ENCODE peak calls at places on chromosomes 12 and 14, in nine cellular contexts. One of them, this sample, is unnamed.

GRCh38 chr14:104967144-104967413 is 11.1 kb downstream of the AHNAK2 start:
- DNase-seq in WTC11: no peak
- DNase-seq in Panc1: no peak
- DNase-seq in progenitor cell of endocrine pancreas: no peak
- DNase-seq in MM.1S: no peak
- DNase-seq in cardiac fibroblast: no peak
- DNase-seq in kidney: no peak
- DNase-seq in psoas muscle: no peak
- DNase-seq in right atrium auricular region: no peak
- DNase-seq in this sample: no peak

GRCh38 chr14:73472182-73473114 is 14.1 kb upstream of the NUMB start:
- DNase-seq in WTC11: no peak
- DNase-seq in Panc1: no peak
- DNase-seq in progenitor cell of endocrine pancreas: no peak
- DNase-seq in MM.1S: peak
- DNase-seq in cardiac fibroblast: peak
- DNase-seq in kidney: no peak
- DNase-seq in psoas muscle: no peak
- DNase-seq in right atrium auricular region: no peak
- DNase-seq in this sample: no peak

GRCh38 chr14:33847066-33847465 is 103.8 kb downstream of the EGLN3 start:
- DNase-seq in WTC11: no peak
- DNase-seq in Panc1: no peak
- DNase-seq in progenitor cell of endocrine pancreas: no peak
- DNase-seq in MM.1S: no peak
- DNase-seq in cardiac fibroblast: peak
- DNase-seq in kidney: no peak
- DNase-seq in psoas muscle: no peak
- DNase-seq in right atrium auricular region: no peak
- DNase-seq in this sample: no peak

GRCh38 chr14:38210168-38210567 is 2.5 kb downstream of the SSTR1 start:
- DNase-seq in WTC11: no peak
- DNase-seq in Panc1: no peak
- DNase-seq in progenitor cell of endocrine pancreas: no peak
- DNase-seq in MM.1S: no peak
- DNase-seq in cardiac fibroblast: peak
- DNase-seq in kidney: no peak
- DNase-seq in psoas muscle: peak
- DNase-seq in right atrium auricular region: no peak
- DNase-seq in this sample: no peak

GRCh38 chr14:60616326-60617044 is 32.8 kb downstream of the SIX1 start:
- DNase-seq in WTC11: no peak
- DNase-seq in Panc1: no peak
- DNase-seq in progenitor cell of endocrine pancreas: no peak
- DNase-seq in MM.1S: no peak
- DNase-seq in cardiac fibroblast: no peak
- DNase-seq in kidney: no peak
- DNase-seq in psoas muscle: no peak
- DNase-seq in right atrium auricular region: no peak
- DNase-seq in this sample: no peak

GRCh38 chr12:130425698-130426245 is 88.1 kb downstream of the PIWIL1 start:
- DNase-seq in WTC11: no peak
- DNase-seq in Panc1: no peak
- DNase-seq in progenitor cell of endocrine pancreas: no peak
- DNase-seq in MM.1S: no peak
- DNase-seq in cardiac fibroblast: no peak
- DNase-seq in kidney: no peak
- DNase-seq in psoas muscle: no peak
- DNase-seq in right atrium auricular region: no peak
- DNase-seq in this sample: no peak

GRCh38 chr14:37583358-37584210 is 11.5 kb downstream of the FOXA1 start:
- DNase-seq in WTC11: peak
- DNase-seq in Panc1: no peak
- DNase-seq in progenitor cell of endocrine pancreas: peak
- DNase-seq in MM.1S: no peak
- DNase-seq in cardiac fibroblast: no peak
- DNase-seq in kidney: peak
- DNase-seq in psoas muscle: no peak
- DNase-seq in right atrium auricular region: no peak
- DNase-seq in this sample: no peak

GRCh38 chr14:88421286-88421685 is 35.8 kb downstream of the SPATA7 start:
- DNase-seq in WTC11: no peak
- DNase-seq in Panc1: no peak
- DNase-seq in progenitor cell of endocrine pancreas: no peak
- DNase-seq in MM.1S: no peak
- DNase-seq in cardiac fibroblast: peak
- DNase-seq in kidney: no peak
- DNase-seq in psoas muscle: no peak
- DNase-seq in right atrium auricular region: no peak
- DNase-seq in this sample: no peak

GRCh38 chr12:19654630-19655384 is 215.5 kb downstream of the AEBP2 start:
- DNase-seq in WTC11: no peak
- DNase-seq in Panc1: no peak
- DNase-seq in progenitor cell of endocrine pancreas: no peak
- DNase-seq in MM.1S: no peak
- DNase-seq in cardiac fibroblast: peak
- DNase-seq in kidney: no peak
- DNase-seq in psoas muscle: no peak
- DNase-seq in right atrium auricular region: no peak
- DNase-seq in this sample: no peak

GRCh38 chr12:23361971-23362370 is 587.5 kb downstream of the SOX5 start:
- DNase-seq in WTC11: no peak
- DNase-seq in Panc1: no peak
- DNase-seq in progenitor cell of endocrine pancreas: no peak
- DNase-seq in MM.1S: no peak
- DNase-seq in cardiac fibroblast: no peak
- DNase-seq in kidney: no peak
- DNase-seq in psoas muscle: no peak
- DNase-seq in right atrium auricular region: no peak
- DNase-seq in this sample: no peak

GRCh38 chr14:103019827-103020226 is 37.5 kb downstream of the CDC42BPB start:
- DNase-seq in WTC11: no peak
- DNase-seq in Panc1: no peak
- DNase-seq in progenitor cell of endocrine pancreas: no peak
- DNase-seq in MM.1S: no peak
- DNase-seq in cardiac fibroblast: peak
- DNase-seq in kidney: no peak
- DNase-seq in psoas muscle: no peak
- DNase-seq in right atrium auricular region: no peak
- DNase-seq in this sample: no peak

GRCh38 chr14:103021817-103022668 is 35.3 kb downstream of the CDC42BPB start:
- DNase-seq in WTC11: no peak
- DNase-seq in Panc1: no peak
- DNase-seq in progenitor cell of endocrine pancreas: no peak
- DNase-seq in MM.1S: no peak
- DNase-seq in cardiac fibroblast: no peak
- DNase-seq in kidney: no peak
- DNase-seq in psoas muscle: no peak
- DNase-seq in right atrium auricular region: no peak
- DNase-seq in this sample: no peak

GRCh38 chr14:103020271-103020910 is 37.0 kb downstream of the CDC42BPB start:
- DNase-seq in WTC11: no peak
- DNase-seq in Panc1: no peak
- DNase-seq in progenitor cell of endocrine pancreas: no peak
- DNase-seq in MM.1S: no peak
- DNase-seq in cardiac fibroblast: no peak
- DNase-seq in kidney: no peak
- DNase-seq in psoas muscle: no peak
- DNase-seq in right atrium auricular region: no peak
- DNase-seq in this sample: peak

GRCh38 chr14:103023881-103024473 is 33.4 kb downstream of the CDC42BPB start:
- DNase-seq in WTC11: no peak
- DNase-seq in Panc1: no peak
- DNase-seq in progenitor cell of endocrine pancreas: no peak
- DNase-seq in MM.1S: no peak
- DNase-seq in cardiac fibroblast: peak
- DNase-seq in kidney: no peak
- DNase-seq in psoas muscle: no peak
- DNase-seq in right atrium auricular region: no peak
- DNase-seq in this sample: no peak

DNA sequence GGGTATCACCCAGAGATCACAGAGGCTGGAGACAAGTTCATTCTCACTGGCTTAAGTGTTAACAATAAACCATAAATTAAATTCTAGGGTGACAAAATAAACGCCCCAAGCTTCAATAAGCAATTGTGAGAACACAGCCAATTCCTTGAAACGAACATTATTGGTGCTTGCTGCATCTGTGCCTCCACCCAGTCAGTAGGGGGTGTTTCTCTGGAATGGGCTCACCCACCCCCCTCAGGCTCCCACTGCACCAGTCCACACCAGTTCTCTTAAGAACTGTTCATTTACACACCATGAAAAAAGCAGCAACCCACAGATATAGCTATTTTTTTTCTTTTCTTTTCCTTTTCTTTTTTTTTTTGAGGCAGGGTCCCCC is 34.7 kb downstream of the CDC42BPB start:
- DNase-seq in WTC11: no peak
- DNase-seq in Panc1: no peak
- DNase-seq in progenitor cell of endocrine pancreas: no peak
- DNase-seq in MM.1S: no peak
- DNase-seq in cardiac fibroblast: no peak
- DNase-seq in kidney: no peak
- DNase-seq in psoas muscle: no peak
- DNase-seq in right atrium auricular region: no peak
- DNase-seq in this sample: no peak
- TF ChIP-seq CTCF in WTC11: no peak
- TF ChIP-seq CTCF in Panc1: no peak
- TF ChIP-seq CTCF in progenitor cell of endocrine pancreas: no peak
- TF ChIP-seq CTCF in MM.1S: no peak
- TF ChIP-seq CTCF in cardiac fibroblast: no peak
- TF ChIP-seq CTCF in kidney: no peak
- TF ChIP-seq CTCF in psoas muscle: no peak
- TF ChIP-seq CTCF in right atrium auricular region: no peak
- TF ChIP-seq CTCF in this sample: no peak

DNA sequence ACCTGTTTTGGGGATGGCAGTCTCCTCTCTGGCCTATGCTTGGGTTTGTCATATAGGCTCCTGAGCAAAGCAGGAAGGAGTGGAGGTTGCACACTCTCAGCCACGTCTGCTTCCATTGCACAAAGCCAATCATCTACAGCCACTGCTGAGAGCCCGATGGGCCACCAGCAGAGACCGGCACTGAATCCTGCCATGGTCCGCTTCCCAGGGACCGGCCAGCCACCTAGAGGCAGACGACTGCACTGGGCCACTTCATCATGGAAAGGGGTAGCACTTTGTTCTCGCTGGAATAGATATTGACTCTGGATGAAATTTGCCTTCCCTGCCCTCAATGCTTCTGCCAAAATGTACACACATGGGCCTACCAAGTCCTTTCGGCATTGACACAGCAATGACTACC is 22.3 kb downstream of the DLK1 start:
- DNase-seq in WTC11: peak
- DNase-seq in Panc1: no peak
- DNase-seq in progenitor cell of endocrine pancreas: no peak
- DNase-seq in MM.1S: no peak
- DNase-seq in cardiac fibroblast: no peak
- DNase-seq in kidney: peak
- DNase-seq in psoas muscle: no peak
- DNase-seq in right atrium auricular region: no peak
- DNase-seq in this sample: no peak
- TF ChIP-seq CTCF in WTC11: no peak
- TF ChIP-seq CTCF in Panc1: no peak
- TF ChIP-seq CTCF in progenitor cell of endocrine pancreas: no peak
- TF ChIP-seq CTCF in MM.1S: no peak
- TF ChIP-seq CTCF in cardiac fibroblast: no peak
- TF ChIP-seq CTCF in kidney: no peak
- TF ChIP-seq CTCF in psoas muscle: no peak
- TF ChIP-seq CTCF in right atrium auricular region: no peak
- TF ChIP-seq CTCF in this sample: no peak

DNA sequence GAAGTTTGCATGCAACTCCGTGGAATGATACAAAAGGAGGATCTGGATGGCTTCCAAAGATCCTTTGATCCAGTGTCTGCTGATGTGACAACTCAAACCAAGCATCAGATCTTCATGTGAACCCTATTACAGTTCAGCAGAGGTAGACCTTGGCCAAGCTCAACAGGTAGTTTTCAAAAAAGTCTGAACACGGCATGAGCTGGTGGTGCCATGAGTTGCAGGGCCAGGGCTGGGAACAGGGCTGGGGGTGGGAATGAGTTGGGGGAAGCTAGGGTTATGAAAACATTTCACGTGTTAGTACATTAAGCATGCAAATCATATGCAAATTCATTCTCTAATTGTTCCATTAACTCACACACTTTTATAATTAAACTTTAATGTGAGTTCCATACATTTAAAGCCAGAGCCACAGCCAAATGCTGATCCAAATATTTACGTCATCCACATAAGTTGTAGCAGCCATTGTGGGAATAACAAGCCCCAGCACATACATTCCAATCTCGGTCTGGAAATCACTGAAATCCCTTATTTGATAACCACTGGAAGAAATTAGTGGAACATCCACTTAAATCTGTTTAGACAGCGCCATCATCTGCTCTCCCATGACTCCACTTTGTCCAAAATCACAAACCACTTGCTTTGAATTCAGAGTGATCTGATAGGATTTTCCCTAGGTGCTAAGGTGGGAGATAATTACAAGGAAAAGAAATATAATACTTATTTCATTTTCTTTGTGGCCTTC is 158.5 kb downstream of the APAF1 start:
- DNase-seq in WTC11: no peak
- DNase-seq in Panc1: no peak
- DNase-seq in progenitor cell of endocrine pancreas: no peak
- DNase-seq in MM.1S: no peak
- DNase-seq in cardiac fibroblast: no peak
- DNase-seq in kidney: no peak
- DNase-seq in psoas muscle: no peak
- DNase-seq in right atrium auricular region: no peak
- DNase-seq in this sample: no peak
- TF ChIP-seq CTCF in WTC11: no peak
- TF ChIP-seq CTCF in Panc1: no peak
- TF ChIP-seq CTCF in progenitor cell of endocrine pancreas: no peak
- TF ChIP-seq CTCF in MM.1S: no peak
- TF ChIP-seq CTCF in cardiac fibroblast: no peak
- TF ChIP-seq CTCF in kidney: no peak
- TF ChIP-seq CTCF in psoas muscle: no peak
- TF ChIP-seq CTCF in right atrium auricular region: no peak
- TF ChIP-seq CTCF in this sample: no peak

DNA sequence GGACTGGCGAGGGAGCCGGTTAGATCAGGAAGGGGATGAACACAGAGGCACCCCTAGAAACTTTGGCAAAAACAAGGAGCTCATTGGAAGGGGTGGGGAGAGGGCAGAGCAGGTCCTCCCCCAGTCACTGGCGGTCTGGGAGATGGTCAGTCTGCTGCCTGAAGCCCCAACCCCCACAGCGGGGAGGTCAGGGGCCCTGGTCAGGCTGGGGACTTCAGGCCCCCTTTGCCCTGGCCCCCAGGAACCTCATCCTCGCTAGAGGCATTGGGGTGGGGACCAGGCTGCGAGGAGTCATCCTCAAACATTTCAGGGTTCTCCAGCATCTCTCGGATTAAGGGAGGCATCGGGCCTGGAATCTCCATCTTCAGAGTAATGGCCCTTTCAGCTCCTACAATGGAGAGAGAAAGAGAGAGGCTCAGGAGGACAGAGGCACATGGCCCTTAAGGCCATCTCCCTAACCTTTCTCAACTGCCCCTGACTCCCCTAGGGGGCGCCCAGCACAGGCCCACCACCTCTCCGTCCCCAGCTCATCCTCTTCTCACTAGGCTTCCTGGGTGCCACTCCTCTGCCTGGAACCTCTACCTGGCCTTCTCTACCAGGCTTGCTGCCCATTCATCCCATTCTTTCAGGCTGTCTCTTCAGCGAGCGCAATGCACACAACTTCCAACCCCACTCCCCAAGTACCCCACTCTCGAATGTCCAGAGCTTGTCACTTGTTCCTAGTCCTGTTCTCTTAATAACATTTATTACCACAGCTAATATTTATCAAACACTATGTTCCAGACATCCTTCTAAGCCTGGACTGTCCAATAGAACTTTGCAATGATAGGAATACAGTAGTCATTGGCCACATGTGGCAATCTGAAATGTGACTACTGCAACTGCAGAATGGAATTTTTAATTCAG is 4.7 kb upstream of the ITGB7 start:
- DNase-seq in WTC11: no peak
- DNase-seq in Panc1: no peak
- DNase-seq in progenitor cell of endocrine pancreas: no peak
- DNase-seq in MM.1S: no peak
- DNase-seq in cardiac fibroblast: no peak
- DNase-seq in kidney: peak
- DNase-seq in psoas muscle: no peak
- DNase-seq in right atrium auricular region: no peak
- DNase-seq in this sample: no peak
- TF ChIP-seq CTCF in WTC11: peak
- TF ChIP-seq CTCF in Panc1: peak
- TF ChIP-seq CTCF in progenitor cell of endocrine pancreas: peak
- TF ChIP-seq CTCF in MM.1S: peak
- TF ChIP-seq CTCF in cardiac fibroblast: peak
- TF ChIP-seq CTCF in kidney: peak
- TF ChIP-seq CTCF in psoas muscle: peak
- TF ChIP-seq CTCF in right atrium auricular region: no peak
- TF ChIP-seq CTCF in this sample: no peak